ENCODE peak calls at places on chromosome 9, in ten cellular contexts. I is HTR-8/SVneo; V is NCI-H1092; B is naive thymus-derived CD8-positive, alpha-beta T cell; F is central memory CD8-positive, alpha-beta T cell; N is heart left ventricle; S is astrocyte of the spinal cord; T is AG20443; W is T-cell; A is HFFc6. E is an unnamed sample.
A peak's percentile ranks its signal among the peaks of the same experiment; 100 is the strongest.

GRCh38 chr9:92727716-92728700 is 36.6 kb downstream of the BICD2 start:
- DNase-seq in I (no peak), V (no peak), B (no peak), F (no peak), N (no peak), S (no peak), T (no peak), W (no peak), A (no peak), E (no peak)

GRCh38 chr9:95570150-95570549 is 53.4 kb upstream of the PTCH1 start:
- DNase-seq in I (peak; percentile 14), V (no peak), B (no peak), F (no peak), N (no peak), S (peak; percentile 18), T (peak; percentile 70), W (no peak), A (peak; percentile 14), E (no peak)

GRCh38 chr9:136018257-136019031 is 57.3 kb upstream of the UBAC1 start:
- DNase-seq in I (no peak), V (no peak), B (no peak), F (no peak), N (no peak), S (no peak), T (no peak), W (no peak), A (no peak), E (no peak)

GRCh38 chr9:128276574-128277270 is 646 bp downstream of the SWI5 start:
- DNase-seq in I (peak; percentile 30), V (peak; percentile 10), B (no peak), F (no peak), N (peak; percentile 43), S (peak; percentile 25), T (peak; percentile 65), W (no peak), A (peak; percentile 16), E (no peak)

GRCh38 chr9:87464110-87464991 is 33.3 kb upstream of the DAPK1 start:
- DNase-seq in I (no peak), V (no peak), B (no peak), F (no peak), N (no peak), S (no peak), T (peak; percentile 41), W (no peak), A (no peak), E (no peak)

GRCh38 chr9:129235931-129236331 is 57.9 kb upstream of the IER5L start:
- DNase-seq in I (no peak), V (no peak), B (peak; percentile 68), F (peak; percentile 39), N (no peak), S (no peak), T (no peak), W (peak; percentile 66), A (no peak), E (no peak)

GRCh38 chr9:3708751-3709150 is 182.9 kb upstream of the RFX3 start:
- DNase-seq in I (no peak), V (peak; percentile 84), B (no peak), F (no peak), N (no peak), S (peak; percentile 36), T (no peak), W (no peak), A (no peak), E (peak; percentile 75)

GRCh38 chr9:121398374-121398773 is 28.3 kb upstream of the STOM start:
- DNase-seq in I (peak; percentile 41), V (no peak), B (no peak), F (no peak), N (no peak), S (peak; percentile 91), T (peak; percentile 89), W (no peak), A (peak; percentile 99), E (peak; percentile 48)

GRCh38 chr9:26809795-26810194 is 82.8 kb downstream of the CAAP1 start:
- DNase-seq in I (no peak), V (no peak), B (no peak), F (no peak), N (no peak), S (peak; percentile 62), T (peak; percentile 60), W (no peak), A (peak; percentile 50), E (peak; percentile 76)

E was measured in PC-3.